ENCODE peak calls at places on chromosomes 16 and 17, in five cellular contexts. G is mammary epithelial cell, R is endodermal cell, U is sigmoid colon, X is ascending aorta. E is an unnamed sample.

GRCh38 chr16:49621240-49622083 is 234.4 kb downstream of the ZNF423 start:
- DNase-seq in G (no peak), R (peak; percentile 54), U (peak; percentile 58), X (peak; percentile 60), E (no peak)

GRCh38 chr17:40450175-40450574 is 6.9 kb downstream of the IGFBP4 start:
- DNase-seq in G (peak; percentile 39), R (peak; percentile 92), U (no peak), X (no peak), E (no peak)

GRCh38 chr17:6547336-6547735 is 9.0 kb downstream of the PITPNM3 start:
- DNase-seq in G (no peak), R (no peak), U (no peak), X (no peak), E (no peak)

GRCh38 chr17:73914536-73915274 is 270.5 kb upstream of the SDK2 start:
- DNase-seq in G (no peak), R (peak; percentile 18), U (no peak), X (no peak), E (no peak)

GRCh38 chr17:81317436-81317821 is 22.3 kb upstream of the SLC38A10 start:
- DNase-seq in G (no peak), R (no peak), U (no peak), X (no peak), E (no peak)

GRCh38 chr17:28758411-28759121 is 14.8 kb downstream of the TRAF4 start:
- DNase-seq in G (no peak), R (no peak), U (peak; percentile 64), X (no peak), E (no peak)

GRCh38 chr17:62625184-62625869 is 2.1 kb upstream of the MRC2 start:
- DNase-seq in G (no peak), R (no peak), U (no peak), X (peak; percentile 55), E (no peak)

GRCh38 chr16:59878999-59879398 is 1144.9 kb upstream of the GOT2 start:
- DNase-seq in G (peak; percentile 13), R (no peak), U (no peak), X (no peak), E (no peak)

GRCh38 chr17:27940503-27940902 is 47.3 kb upstream of the LYRM9 start:
- DNase-seq in G (no peak), R (no peak), U (no peak), X (no peak), E (no peak)

GRCh38 chr17:27782791-27783206 is 17.5 kb downstream of the NOS2 start:
- DNase-seq in G (no peak), R (no peak), U (no peak), X (no peak), E (no peak)

GRCh38 chr16:56457927-56458470 is 6.6 kb downstream of the OGFOD1 start:
- DNase-seq in G (no peak), R (no peak), U (no peak), X (no peak), E (no peak)

GRCh38 chr16:3479654-3480216 is 15.6 kb downstream of the C16orf90 start:
- DNase-seq in G (no peak), R (no peak), U (no peak), X (no peak), E (no peak)

GRCh38 chr17:13541032-13541480 is 60.7 kb downstream of the HS3ST3A1 start:
- DNase-seq in G (peak; percentile 89), R (no peak), U (no peak), X (no peak), E (peak; percentile 38)

GRCh38 chr17:50349241-50349595 is 3.3 kb downstream of the XYLT2 start:
- DNase-seq in G (no peak), R (peak; percentile 39), U (peak; percentile 50), X (no peak), E (no peak)

GRCh38 chr16:50246299-50247122 is 19.8 kb upstream of the ADCY7 start:
- DNase-seq in G (no peak), R (peak; percentile 83), U (peak; percentile 67), X (no peak), E (no peak)

GRCh38 chr17:27760069-27760885 is 40.1 kb downstream of the NOS2 start:
- DNase-seq in G (peak; percentile 19), R (peak; percentile 97), U (no peak), X (peak; percentile 70), E (no peak)

GRCh38 chr16:67394271-67395104 is 1.2 kb upstream of the TPPP3 start:
- DNase-seq in G (no peak), R (peak; percentile 71), U (peak; percentile 70), X (peak; percentile 67), E (no peak)

GRCh38 chr17:81003711-81004335 is 12.2 kb downstream of the CHMP6 start:
- DNase-seq in G (no peak), R (no peak), U (no peak), X (no peak), E (no peak)

GRCh38 chr17:78641666-78642065 is 64.5 kb upstream of the DNAH17 start:
- DNase-seq in G (no peak), R (no peak), U (peak; percentile 47), X (no peak), E (no peak)

GRCh38 chr16:10776280-10776679 is 32.6 kb downstream of the NUBP1 start:
- DNase-seq in G (no peak), R (no peak), U (no peak), X (no peak), E (no peak)

GRCh38 chr17:72122002-72122310 is 1.1 kb downstream of the SOX9 start:
- DNase-seq in G (peak; percentile 16), R (no peak), U (no peak), X (no peak), E (no peak)

GRCh38 chr17:9330140-9330902 is 245.3 kb downstream of the STX8 start:
- DNase-seq in G (no peak), R (peak; percentile 85), U (no peak), X (no peak), E (no peak)

GRCh38 chr16:61530697-61531096 is 505.5 kb downstream of the CDH8 start:
- DNase-seq in G (no peak), R (no peak), U (no peak), X (no peak), E (no peak)

GRCh38 chr17:49516190-49516589 is 21.1 kb downstream of the NGFR start:
- DNase-seq in G (no peak), R (peak; percentile 64), U (no peak), X (no peak), E (no peak)

DNA sequence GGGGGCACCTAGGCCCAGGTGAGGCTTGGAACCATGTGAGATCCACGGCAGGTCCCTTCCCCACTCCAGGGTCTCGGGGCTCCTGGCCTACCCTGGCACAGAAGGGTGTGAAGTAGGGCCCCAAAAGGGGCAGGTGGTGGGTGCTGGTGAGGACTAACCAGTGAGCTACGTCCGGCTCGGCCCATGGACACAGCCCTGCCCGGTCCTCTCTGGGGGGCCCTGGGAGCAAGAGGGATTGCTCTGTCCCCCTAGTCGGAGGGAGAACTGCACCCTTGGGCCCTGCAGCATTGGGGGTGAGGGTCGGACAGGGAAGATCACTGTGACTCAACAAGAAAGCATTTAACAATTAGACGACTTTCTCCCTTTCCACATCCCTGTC is 2.9 kb downstream of the ENPP7 start:
- DNase-seq in G (no peak), R (no peak), U (no peak), X (no peak), E (no peak)
- H3K27ac ChIP-seq in G (no peak overlapping the region), R (no peak overlapping the region), U (no peak overlapping the region), X (no peak overlapping the region), E (no peak overlapping the region)

GRCh38 chr17:46176975-46177374 is 16.3 kb downstream of the KANSL1 start:
- DNase-seq in G (no peak), R (no peak), U (no peak), X (no peak), E (no peak)
- H3K4me1 ChIP-seq in G (peaks cover 17% of the 10 kb centered on the region), R (peaks cover 2% of the 10 kb centered on the region), U (peaks cover 89% of the 10 kb centered on the region), X (no peaks in the 10 kb centered on the region), E (peaks cover 32% of the 10 kb centered on the region)

GRCh38 chr17:5183410-5183793 is 8.3 kb downstream of the ZNF594 start:
- DNase-seq in G (no peak), R (no peak), U (no peak), X (no peak), E (no peak)
- TF ChIP-seq CTCF in G (no peak), R (no peak), U (no peak), X (no peak), E (no peak)

GRCh38 chr17:46205975-46206374 is 12.7 kb upstream of the KANSL1 start:
- DNase-seq in G (no peak), R (no peak), U (no peak), X (no peak), E (no peak)

GRCh38 chr17:46201491-46201890 is 8.3 kb upstream of the KANSL1 start:
- DNase-seq in G (no peak), R (no peak), U (no peak), X (no peak), E (no peak)

GRCh38 chr17:46200200-46200599 is 7.0 kb upstream of the KANSL1 start:
- DNase-seq in G (no peak), R (no peak), U (no peak), X (no peak), E (no peak)

GRCh38 chr17:46199379-46199778 is 6.2 kb upstream of the KANSL1 start:
- DNase-seq in G (no peak), R (no peak), U (no peak), X (no peak), E (no peak)

GRCh38 chr17:46202482-46202881 is 9.3 kb upstream of the KANSL1 start:
- DNase-seq in G (no peak), R (no peak), U (no peak), X (no peak), E (no peak)
- H3K27ac ChIP-seq in G (no peak overlapping the region), R (no peak overlapping the region), U (no peak overlapping the region), X (no peak overlapping the region), E (no peak overlapping the region)

DNA sequence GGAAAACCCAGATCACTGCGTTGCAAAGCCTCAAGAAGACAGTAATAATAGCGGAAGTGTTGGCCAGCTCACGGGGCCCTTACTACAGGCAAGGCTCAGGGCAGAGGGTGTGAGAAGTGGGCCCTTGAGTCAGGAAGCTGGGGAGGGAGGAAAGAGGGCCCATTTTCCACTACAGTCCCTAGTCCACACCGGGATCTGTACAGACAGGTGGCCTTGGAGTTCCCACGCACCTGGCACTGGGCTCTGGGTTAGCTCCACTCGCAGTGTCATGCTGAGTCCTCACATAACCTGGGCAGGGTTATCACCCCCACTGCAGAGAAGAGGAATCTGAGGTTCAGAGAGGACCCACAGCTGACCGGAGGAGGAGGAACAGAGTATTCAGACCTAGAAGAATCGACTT is 16.8 kb upstream of the MTSS2 start:
- DNase-seq in G (no peak), R (no peak), U (no peak), X (no peak), E (no peak)
- H3K4me1 ChIP-seq in G (peaks cover 83% of the 10 kb centered on the region), R (no peaks in the 10 kb centered on the region), U (peaks cover 92% of the 10 kb centered on the region), X (peaks cover 33% of the 10 kb centered on the region), E (peaks cover 25% of the 10 kb centered on the region)

DNA sequence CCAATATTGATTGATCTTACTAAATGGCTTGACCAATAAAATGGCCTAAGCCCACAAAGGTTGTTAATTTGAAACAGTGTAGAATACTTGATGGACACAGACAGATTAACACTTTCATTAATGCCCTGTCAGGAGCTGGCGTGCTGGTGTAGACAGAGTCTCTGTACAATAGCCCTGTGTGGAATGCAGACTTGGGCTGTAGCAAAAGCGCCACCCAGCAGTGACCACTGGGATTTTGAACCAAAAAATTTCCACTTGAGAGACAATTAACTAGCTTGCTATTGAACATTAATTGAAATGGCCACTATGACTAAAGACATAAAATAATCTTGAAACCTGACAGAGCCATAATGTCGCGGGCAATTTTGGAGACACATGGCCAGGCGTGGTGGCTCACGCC is 19.7 kb upstream of the GUCY2D start:
- DNase-seq in G (no peak), R (peak; percentile 60), U (peak; percentile 35), X (peak; percentile 9), E (no peak)
- TF ChIP-seq CTCF in G (no peak), R (peak; percentile 52), U (no peak), X (no peak), E (peak; percentile 22)